ENCODE peak calls at places on chromosomes 2 and 18, in six cellular contexts. E is left lung, T is brain microvascular endothelial cell, W is colonic mucosa, P is HCT116, U is stomach. O is an unnamed sample.

GRCh38 chr18:25467226-25468065 is 115.5 kb upstream of the ZNF521 start:
- DNase-seq in W (no peak), E (no peak), T (no peak), P (no peak), U (no peak), O (no peak)

GRCh38 chr18:77164762-77165485 is 32.3 kb upstream of the MBP start:
- DNase-seq in P (no peak), T (no peak), E (no peak), U (no peak), W (no peak), O (no peak)

GRCh38 chr18:47260138-47260923 is 8.9 kb upstream of the SKOR2 start:
- DNase-seq in T (peak), E (peak), U (peak), P (no peak), W (peak), O (no peak)

GRCh38 chr2:74233648-74234047 is 35.2 kb downstream of the MTHFD2 start:
- DNase-seq in U (peak), W (no peak), E (no peak), P (no peak), T (no peak), O (no peak)

GRCh38 chr2:128832946-128833560 is 514.4 kb upstream of the HS6ST1 start:
- DNase-seq in T (no peak), P (no peak), U (no peak), E (no peak), W (no peak), O (no peak)

GRCh38 chr18:70234667-70235459 is 29.4 kb upstream of the RTTN start:
- DNase-seq in W (no peak), U (no peak), E (no peak), P (no peak), T (peak), O (peak)

GRCh38 chr18:55868909-55869308 is 280.9 kb upstream of the TCF4 start:
- DNase-seq in W (no peak), U (no peak), P (no peak), E (no peak), T (peak), O (no peak)

GRCh38 chr18:22470511-22471181 is 52.9 kb upstream of the CTAGE1 start:
- DNase-seq in T (peak), W (no peak), U (peak), P (no peak), E (no peak), O (no peak)

GRCh38 chr2:28648147-28648546 is 103.5 kb upstream of the PPP1CB start:
- DNase-seq in U (no peak), E (no peak), W (no peak), T (no peak), P (no peak), O (no peak)

GRCh38 chr2:128286905-128287779 is 31.5 kb downstream of the HS6ST1 start:
- DNase-seq in T (no peak), U (no peak), E (no peak), W (no peak), P (no peak), O (no peak)

GRCh38 chr2:171595896-171596295 is 73.6 kb downstream of the CYBRD1 start:
- DNase-seq in U (no peak), E (no peak), W (no peak), T (peak), P (no peak), O (peak)

GRCh38 chr2:223203971-223204370 is 152.0 kb downstream of the KCNE4 start:
- DNase-seq in E (no peak), U (no peak), P (no peak), W (no peak), T (peak), O (peak)

GRCh38 chr2:65430515-65431416 is 1.6 kb downstream of the SPRED2 start:
- DNase-seq in E (peak), W (peak), P (peak), U (peak), T (no peak), O (no peak)

GRCh38 chr2:55498582-55498981 is 20.9 kb upstream of the CFAP36 start:
- DNase-seq in P (no peak), T (no peak), W (no peak), E (no peak), U (no peak), O (no peak)

GRCh38 chr18:57575542-57575941 is 11.0 kb downstream of the FECH start:
- DNase-seq in W (no peak), U (no peak), T (no peak), E (no peak), P (no peak), O (no peak)

GRCh38 chr2:134705861-134706586 is 12.8 kb downstream of the TMEM163 start:
- DNase-seq in W (no peak), E (no peak), U (no peak), P (no peak), T (no peak), O (no peak)

GRCh38 chr2:26598336-26599006 is 42.7 kb downstream of the CIB4 start:
- DNase-seq in T (no peak), E (no peak), W (no peak), U (peak), P (no peak), O (no peak)

GRCh38 chr18:31417850-31418249 is 29.7 kb upstream of the DSG3 start:
- DNase-seq in W (no peak), U (no peak), E (no peak), T (no peak), P (no peak), O (no peak)

GRCh38 chr18:63971320-63972071 is 1.6 kb downstream of the SERPINB8 start:
- DNase-seq in T (no peak), W (no peak), E (no peak), P (no peak), U (no peak), O (no peak)

GRCh38 chr18:63292844-63293683 is 26.5 kb downstream of the BCL2 start:
- DNase-seq in T (no peak), E (no peak), W (no peak), U (no peak), P (no peak), O (no peak)

GRCh38 chr18:57768557-57769326 is 34.4 kb downstream of the ATP8B1 start:
- DNase-seq in P (no peak), T (no peak), E (no peak), U (no peak), W (peak), O (no peak)

GRCh38 chr2:176291768-176292393 is 22.6 kb downstream of the MTX2 start:
- DNase-seq in W (no peak), E (no peak), P (no peak), T (no peak), U (no peak), O (no peak)

GRCh38 chr2:5926896-5927512 is 234.8 kb downstream of the SOX11 start:
- DNase-seq in W (no peak), T (no peak), U (no peak), P (no peak), E (no peak), O (no peak)

GRCh38 chr2:76667764-76668163 is 854.4 kb downstream of the LRRTM4 start:
- DNase-seq in T (no peak), U (no peak), W (no peak), E (no peak), P (no peak), O (no peak)

GRCh38 chr2:187002242-187002641 is 153.3 kb upstream of the ZSWIM2 start:
- DNase-seq in U (no peak), T (no peak), P (no peak), E (no peak), W (no peak), O (no peak)

GRCh38 chr2:187008111-187008510 is 159.1 kb upstream of the ZSWIM2 start:
- DNase-seq in T (peak), U (no peak), P (no peak), W (no peak), E (no peak), O (no peak)

GRCh38 chr2:187003611-187004010 is 154.6 kb upstream of the ZSWIM2 start:
- DNase-seq in T (no peak), U (no peak), W (no peak), P (no peak), E (no peak), O (no peak)

GRCh38 chr2:187001248-187001647 is 152.3 kb upstream of the ZSWIM2 start:
- DNase-seq in U (no peak), T (no peak), P (no peak), E (no peak), W (no peak), O (no peak)

GRCh38 chr2:187003038-187003543 is 154.1 kb upstream of the ZSWIM2 start:
- DNase-seq in E (no peak), T (no peak), W (no peak), U (no peak), P (no peak), O (no peak)
- H3K4me3 ChIP-seq in E (no peak), T (peak), W (no peak), U (peak), P (no peak), O (peak)

GRCh38 chr2:98601532-98602132 is 6.7 kb downstream of the COA5 start:
- DNase-seq in U (no peak), P (peak), E (no peak), W (no peak), T (peak), O (no peak)
- TF ChIP-seq CTCF in U (no peak), P (peak), E (peak), W (peak), T (peak), O (peak)

GRCh38 chr2:16166327-16166981 is 226.1 kb downstream of the MYCN start:
- DNase-seq in U (no peak), W (no peak), T (no peak), P (no peak), E (no peak), O (no peak)
- H3K4me3 ChIP-seq in U (no peak), W (no peak), T (no peak), P (no peak), E (no peak), O (no peak)

DNA sequence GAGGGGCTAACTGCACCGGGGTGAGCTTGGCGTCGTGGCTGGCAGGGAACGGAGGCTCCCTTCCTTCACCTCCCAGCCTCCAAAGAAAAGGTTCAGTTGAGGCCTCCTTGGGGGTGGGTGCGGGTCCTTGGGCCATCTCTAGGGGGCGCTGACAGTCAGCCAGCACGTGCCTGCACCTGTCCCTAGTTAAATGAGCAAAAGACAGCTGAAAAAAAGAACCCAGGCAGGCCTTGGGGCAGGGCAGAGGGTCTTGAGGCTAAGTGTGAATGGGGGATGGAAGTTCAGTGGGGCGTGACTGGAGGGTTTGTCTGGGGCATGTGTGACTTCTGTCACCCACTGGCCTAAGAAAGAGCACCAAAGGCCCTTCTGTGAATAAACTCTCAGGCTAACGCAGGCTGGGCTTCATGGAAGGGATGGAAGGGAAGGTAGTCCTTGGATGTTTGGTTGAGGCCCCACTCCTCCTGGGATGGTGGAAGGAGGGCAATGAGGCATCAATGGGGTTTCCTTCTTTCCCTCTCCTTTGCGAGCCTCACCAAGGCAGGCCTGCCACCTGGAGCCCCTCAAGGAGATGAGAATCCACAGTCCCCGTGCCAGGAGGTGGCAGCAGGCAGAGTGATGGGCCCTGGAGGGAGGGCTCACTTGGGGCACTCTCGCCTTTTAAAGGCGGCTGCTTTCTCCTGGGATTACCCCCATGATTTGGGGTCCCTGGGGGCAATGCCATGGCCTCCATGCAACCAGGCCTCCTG is 56.2 kb downstream of the ZFP36L2 start:
- DNase-seq in E (no peak), W (peak), T (no peak), P (no peak), U (peak), O (no peak)
- TF ChIP-seq CTCF in E (peak), W (peak), T (peak), P (peak), U (no peak), O (peak)

GRCh38 chr2:119782308-119783027 is 22.7 kb downstream of the PTPN4 start:
- DNase-seq in P (no peak), E (no peak), T (no peak), U (no peak), W (no peak), O (no peak)
- H3K4me3 ChIP-seq in P (no peak), E (no peak), T (no peak), U (no peak), W (no peak), O (no peak)

DNA sequence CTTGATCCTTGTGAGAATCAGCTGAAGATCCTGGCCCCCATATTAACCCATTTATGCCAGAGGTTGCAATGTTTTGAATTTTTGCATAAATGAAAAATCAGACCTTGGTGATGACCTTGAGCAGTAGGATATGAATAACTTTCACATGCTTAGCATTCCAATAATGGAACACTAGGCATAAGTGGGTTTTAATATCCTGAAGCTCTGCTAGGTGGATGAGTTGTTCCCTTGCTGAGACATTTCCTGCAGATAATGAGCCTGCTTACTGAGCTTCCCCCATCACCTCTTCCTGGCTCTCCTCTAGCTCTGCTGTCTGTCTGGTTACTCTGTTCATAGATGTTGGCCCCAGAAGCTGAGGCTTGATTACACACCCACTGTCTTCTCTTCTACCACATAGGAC is 25.5 kb upstream of the SEC11C start:
- DNase-seq in P (no peak), W (no peak), E (no peak), T (no peak), U (no peak), O (no peak)
- TF ChIP-seq CTCF in P (no peak), W (no peak), E (no peak), T (no peak), U (no peak), O (no peak)

DNA sequence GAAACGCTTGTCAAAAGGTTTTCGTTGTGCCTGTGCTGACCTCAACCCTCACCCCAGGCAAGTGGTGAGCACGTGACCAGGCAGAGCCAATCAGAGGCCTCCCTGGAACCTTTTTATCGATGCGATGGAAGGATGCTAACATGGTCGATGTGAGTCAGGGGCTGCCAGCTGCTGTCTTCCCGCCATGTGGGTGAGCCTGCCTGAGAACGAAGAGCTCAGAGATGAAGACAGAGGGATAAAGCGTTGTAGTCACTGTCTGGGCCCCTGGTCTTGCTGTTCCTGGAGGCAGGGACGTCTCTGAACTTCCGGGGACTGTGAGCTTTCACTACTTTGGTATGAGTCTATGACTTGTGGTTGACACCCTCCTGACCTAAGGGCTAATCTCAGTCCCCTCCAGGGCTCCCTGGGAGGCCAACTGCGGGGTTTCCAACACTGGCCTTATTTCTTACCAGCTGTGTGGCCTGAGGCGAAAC is 18.6 kb downstream of the DNMT3A start:
- DNase-seq in T (peak), E (no peak), W (no peak), U (no peak), P (no peak), O (no peak)
- H3K4me3 ChIP-seq in T (no peak), E (no peak), W (no peak), U (peak), P (no peak), O (no peak)

DNA sequence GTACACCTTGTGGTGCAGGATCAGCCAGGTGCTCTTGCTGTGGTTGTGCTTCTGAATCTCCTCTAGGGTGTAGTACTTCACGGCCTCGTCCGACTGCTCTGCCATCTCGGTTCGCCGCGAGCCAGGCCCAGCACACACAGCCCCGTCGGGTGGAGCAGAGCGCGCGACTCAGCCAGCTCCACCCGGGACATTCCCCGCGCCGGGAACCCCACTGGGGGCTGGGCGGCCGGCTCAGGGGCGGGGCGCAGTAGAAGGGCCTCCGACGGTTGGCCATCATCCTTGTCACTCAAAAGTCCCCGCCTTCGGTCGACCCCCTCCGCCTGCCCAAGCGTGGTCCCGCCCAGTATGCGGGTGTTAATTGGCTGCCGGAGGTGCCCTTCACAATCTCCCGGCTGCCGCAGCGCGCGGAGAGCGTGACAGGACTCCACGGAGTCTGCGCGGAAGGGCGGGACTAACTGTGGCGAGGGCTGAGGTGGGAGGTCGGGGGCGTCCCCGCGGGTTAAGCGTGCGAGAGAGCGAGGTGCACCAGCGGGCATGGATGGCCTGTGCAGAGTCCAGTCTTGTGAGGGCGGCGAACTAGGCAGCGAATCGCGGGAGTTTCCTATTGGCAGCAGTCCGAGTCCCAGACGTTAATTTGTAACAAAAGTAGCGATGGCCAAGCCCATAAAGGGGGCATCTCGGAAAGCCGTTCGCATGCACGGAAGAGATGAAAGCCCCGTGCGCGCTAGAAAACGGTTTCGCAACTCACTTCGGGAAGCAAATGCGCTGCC is at the start of gene CYB5A:
- DNase-seq in E (peak), U (peak), W (peak), P (peak), T (peak), O (peak)
- TF ChIP-seq CTCF in E (no peak), U (no peak), W (no peak), P (no peak), T (peak), O (no peak)